ENCODE peak calls at places on chromosomes 13 and 19, in five cellular contexts. Q is HepG2, U is NT2/D1, T is GM12878, W is H1. E is an unnamed sample.

GRCh38 chr19:14166448-14166847 is 30.1 kb upstream of the ASF1B start:
- DNase-seq in Q (no peak), U (no peak), T (no peak), W (no peak), E (no peak)

GRCh38 chr13:46149272-46150133 is 32.5 kb downstream of the LCP1 start:
- DNase-seq in Q (no peak), U (no peak), T (no peak), W (no peak), E (no peak)

GRCh38 chr19:39670998-39671397 is 15.3 kb downstream of the LGALS16 start:
- DNase-seq in Q (no peak), U (no peak), T (no peak), W (no peak), E (no peak)

GRCh38 chr13:45615501-45616101 is at the start of gene ERICH6B:
- DNase-seq in Q (no peak), U (peak), T (no peak), W (peak), E (no peak)

GRCh38 chr19:52635786-52636570 is 2.2 kb downstream of the ZNF83 start:
- DNase-seq in Q (no peak), U (no peak), T (no peak), W (no peak), E (no peak)

GRCh38 chr13:106680796-106681482 is 113.0 kb upstream of the ARGLU1 start:
- DNase-seq in Q (no peak), U (peak), T (no peak), W (peak), E (no peak)

GRCh38 chr19:32350492-32350891 is 5.1 kb downstream of the ZNF507 start:
- DNase-seq in Q (peak), U (no peak), T (no peak), W (no peak), E (no peak)

GRCh38 chr13:21771075-21771474 is 100.2 kb downstream of the FGF9 start:
- DNase-seq in Q (no peak), U (no peak), T (no peak), W (no peak), E (no peak)

GRCh38 chr19:17775245-17775927 is 19.6 kb upstream of the B3GNT3 start:
- DNase-seq in Q (peak), U (no peak), T (no peak), W (no peak), E (peak)

GRCh38 chr19:38684078-38684861 is 36.8 kb downstream of the ACTN4 start:
- DNase-seq in Q (no peak), U (no peak), T (no peak), W (no peak), E (peak)

GRCh38 chr19:37933965-37934364 is 27.0 kb downstream of the SIPA1L3 start:
- DNase-seq in Q (peak), U (no peak), T (no peak), W (no peak), E (peak)

GRCh38 chr19:43759515-43759914 is 4.8 kb upstream of the SMG9 start:
- DNase-seq in Q (peak), U (no peak), T (no peak), W (no peak), E (no peak)

GRCh38 chr19:39599116-39599515 is 3.2 kb upstream of the LGALS13 start:
- DNase-seq in Q (peak), U (peak), T (no peak), W (no peak), E (peak)

GRCh38 chr19:17886515-17886914 is 14.8 kb downstream of the SLC5A5 start:
- DNase-seq in Q (no peak), U (no peak), T (peak), W (no peak), E (no peak)

GRCh38 chr19:3284759-3285646 is 60.5 kb downstream of the CELF5 start:
- DNase-seq in Q (peak), U (peak), T (no peak), W (peak), E (peak)

GRCh38 chr19:51356159-51356801 is 9.9 kb downstream of the ETFB start:
- DNase-seq in Q (peak), U (no peak), T (no peak), W (no peak), E (no peak)

GRCh38 chr13:41458939-41459753 is 1.8 kb downstream of the RGCC start:
- DNase-seq in Q (peak), U (no peak), T (no peak), W (no peak), E (peak)

GRCh38 chr19:5805465-5806132 is 732 bp downstream of the NRTN start:
- DNase-seq in Q (peak), U (peak), T (no peak), W (no peak), E (peak)

GRCh38 chr13:73190477-73190876 is 131.7 kb downstream of the KLF5 start:
- DNase-seq in Q (no peak), U (no peak), T (no peak), W (no peak), E (no peak)

GRCh38 chr13:101673360-101674105 is 221.1 kb downstream of the ITGBL1 start:
- DNase-seq in Q (no peak), U (no peak), T (no peak), W (no peak), E (no peak)

DNA sequence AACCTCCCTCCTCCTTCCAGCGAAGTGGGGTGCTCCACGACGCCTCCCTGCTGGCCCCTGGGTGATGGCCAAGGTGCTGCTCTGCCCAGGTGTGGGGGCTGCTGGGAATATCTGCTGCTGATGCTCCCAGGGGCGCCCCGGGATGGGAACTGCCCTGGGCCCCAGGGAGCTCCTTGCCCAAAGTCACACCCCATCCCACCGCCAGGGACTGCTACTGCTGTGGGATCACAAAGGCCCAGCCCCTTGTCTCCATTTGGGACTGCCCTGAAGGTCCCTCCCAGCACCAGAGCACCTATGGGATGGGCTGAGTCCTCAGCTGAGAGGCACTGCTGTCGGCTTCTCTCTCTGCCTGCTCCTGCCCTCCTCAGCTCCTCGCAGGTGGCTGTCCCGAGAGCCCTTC is 19.0 kb downstream of the CHST8 start:
- DNase-seq in Q (no peak), U (no peak), T (no peak), W (no peak), E (no peak)
- TF ChIP-seq SUZ12 in Q (no peak), U (no peak), T (no peak), W (no peak), E (no peak)

GRCh38 chr19:10625003-10625761 is at the start of gene SLC44A2:
- DNase-seq in Q (no peak), U (no peak), T (no peak), W (no peak), E (no peak)
- TF ChIP-seq SUZ12 in Q (no peak), U (no peak), T (no peak), W (no peak), E (no peak)

GRCh38 chr19:46524272-46524671 is 28.6 kb upstream of the PNMA8B start:
- DNase-seq in Q (no peak), U (no peak), T (no peak), W (no peak), E (no peak)

GRCh38 chr19:46533085-46534081 is 37.7 kb upstream of the PNMA8B start:
- DNase-seq in Q (no peak), U (no peak), T (no peak), W (no peak), E (no peak)

GRCh38 chr19:46529622-46530451 is 34.2 kb upstream of the PNMA8B start:
- DNase-seq in Q (peak), U (no peak), T (no peak), W (no peak), E (peak)

DNA sequence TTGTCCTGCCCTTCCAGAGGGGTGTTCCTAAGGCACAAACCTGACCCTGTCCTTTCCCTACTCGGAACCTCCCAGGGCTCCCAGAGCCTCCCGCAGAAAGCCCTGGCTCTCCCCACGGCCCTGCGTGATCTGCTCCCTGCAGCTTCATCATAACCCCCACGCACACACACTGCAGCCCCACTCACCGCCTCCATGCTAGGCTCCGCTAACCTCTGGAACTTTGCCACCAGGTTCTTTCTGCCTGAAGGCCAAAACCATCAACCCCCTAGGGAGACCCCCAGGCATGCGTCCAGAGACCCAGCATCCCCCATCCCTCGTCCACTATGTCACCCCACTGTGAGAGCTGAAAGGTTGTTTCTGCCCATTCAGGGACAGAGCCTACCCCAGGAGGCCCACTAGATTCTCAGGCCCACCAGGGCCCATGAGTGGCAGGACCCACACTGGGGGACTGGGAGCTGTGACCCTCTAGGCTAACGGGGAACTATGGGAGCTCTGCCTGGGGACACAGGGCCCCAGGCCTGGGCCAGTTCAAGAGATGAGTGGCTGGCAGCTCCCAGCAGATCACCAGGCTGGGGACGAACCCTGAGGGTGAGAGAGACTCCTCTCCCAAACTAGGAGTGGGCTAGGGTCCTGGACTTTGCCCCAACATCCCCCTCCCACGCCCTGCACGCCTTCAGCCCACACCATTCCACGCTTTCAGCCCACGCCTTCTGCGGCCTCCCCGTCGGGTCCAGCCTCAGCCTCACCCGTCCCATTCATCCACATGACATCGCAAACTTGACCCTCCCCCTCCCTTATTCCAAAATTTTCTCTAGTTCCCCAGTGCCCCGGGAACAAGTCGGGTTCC is 33.2 kb upstream of the PNMA8B start:
- DNase-seq in Q (no peak), U (no peak), T (no peak), W (no peak), E (no peak)
- TF ChIP-seq SUZ12 in Q (no peak), U (no peak), T (no peak), W (no peak), E (no peak)

DNA sequence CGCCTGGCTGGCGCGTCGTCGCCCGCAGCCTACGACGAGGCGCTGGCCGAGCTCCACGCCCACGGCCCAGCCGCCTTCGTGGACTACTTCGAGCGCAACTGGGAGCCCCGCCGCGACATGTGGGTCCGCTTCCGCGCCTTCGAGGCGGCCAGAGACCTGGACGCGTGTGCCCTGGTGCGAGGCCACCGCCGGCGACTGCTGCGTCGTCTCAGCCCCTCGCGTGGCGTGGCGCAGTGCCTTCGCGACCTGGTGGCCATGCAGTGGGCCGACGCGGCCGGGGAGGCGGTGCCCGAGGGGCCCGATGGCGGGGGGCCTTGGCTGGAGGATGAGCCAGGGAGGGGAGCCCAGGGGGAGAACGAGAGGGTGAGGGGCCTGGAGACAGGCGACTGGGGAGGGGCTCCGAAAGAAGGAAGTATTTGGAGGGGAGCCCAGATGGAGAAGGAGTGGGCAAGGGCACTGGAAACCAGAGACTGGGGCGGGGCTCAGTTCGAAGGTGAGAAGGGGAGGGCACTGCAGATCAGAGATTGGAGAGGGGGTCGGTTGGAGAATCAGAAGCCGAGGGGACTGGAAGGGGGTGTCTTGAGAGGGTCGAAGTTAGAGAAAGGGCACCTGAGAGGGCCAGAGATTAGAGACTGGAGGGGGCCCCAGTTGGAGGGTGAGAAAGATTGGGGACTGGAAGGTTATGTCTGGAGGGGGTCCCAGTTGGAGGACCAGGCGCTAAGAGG is 24.8 kb downstream of the ZSWIM9 start:
- DNase-seq in Q (no peak), U (no peak), T (no peak), W (no peak), E (no peak)
- TF ChIP-seq SUZ12 in Q (no peak), U (no peak), T (no peak), W (no peak), E (no peak)